ENCODE peak calls at places on chromosomes 3 and 15, in ten cellular contexts. One of them, this sample, is unnamed.
A peak's percentile ranks its signal among the peaks of the same experiment; 100 is the strongest.

GRCh38 chr15:54149115-54149531 is 170.9 kb downstream of the UNC13C start:
- DNase-seq in stimulated activated CD4-positive, alpha-beta T cell treated with anti-CD3 and anti-CD28 coated beads, Interleukin-4, amount 100 ng/mL, for 1 hour: no peak
- DNase-seq in NCI-H146: no peak
- DNase-seq in cerebellum: no peak
- DNase-seq in CD4-positive, alpha-beta T cell: no peak
- DNase-seq in HEK293T: no peak
- DNase-seq in left cardiac atrium: no peak
- DNase-seq in astrocyte of the cerebellum: no peak
- DNase-seq in IMR-90: peak; percentile 17
- DNase-seq in NCI-H460: no peak
- DNase-seq in this sample: no peak

GRCh38 chr15:67253517-67254237 is 784 bp downstream of the AAGAB start:
- DNase-seq in stimulated activated CD4-positive, alpha-beta T cell treated with anti-CD3 and anti-CD28 coated beads, Interleukin-4, amount 100 ng/mL, for 1 hour: no peak
- DNase-seq in NCI-H146: no peak
- DNase-seq in cerebellum: peak; percentile 1
- DNase-seq in CD4-positive, alpha-beta T cell: no peak
- DNase-seq in HEK293T: no peak
- DNase-seq in left cardiac atrium: no peak
- DNase-seq in astrocyte of the cerebellum: peak; percentile 5
- DNase-seq in IMR-90: peak; percentile 31
- DNase-seq in NCI-H460: no peak
- DNase-seq in this sample: no peak

GRCh38 chr15:64180235-64180824 is 17.5 kb upstream of the PPIB start:
- DNase-seq in stimulated activated CD4-positive, alpha-beta T cell treated with anti-CD3 and anti-CD28 coated beads, Interleukin-4, amount 100 ng/mL, for 1 hour: no peak
- DNase-seq in NCI-H146: no peak
- DNase-seq in cerebellum: no peak
- DNase-seq in CD4-positive, alpha-beta T cell: no peak
- DNase-seq in HEK293T: no peak
- DNase-seq in left cardiac atrium: no peak
- DNase-seq in astrocyte of the cerebellum: no peak
- DNase-seq in IMR-90: no peak
- DNase-seq in NCI-H460: no peak
- DNase-seq in this sample: no peak

GRCh38 chr3:28343144-28343543 is 5.4 kb upstream of the ZCWPW2 start:
- DNase-seq in stimulated activated CD4-positive, alpha-beta T cell treated with anti-CD3 and anti-CD28 coated beads, Interleukin-4, amount 100 ng/mL, for 1 hour: no peak
- DNase-seq in NCI-H146: no peak
- DNase-seq in cerebellum: no peak
- DNase-seq in CD4-positive, alpha-beta T cell: no peak
- DNase-seq in HEK293T: no peak
- DNase-seq in left cardiac atrium: no peak
- DNase-seq in astrocyte of the cerebellum: no peak
- DNase-seq in IMR-90: no peak
- DNase-seq in NCI-H460: no peak
- DNase-seq in this sample: no peak

GRCh38 chr15:41332788-41333527 is at the start of gene NUSAP1:
- DNase-seq in stimulated activated CD4-positive, alpha-beta T cell treated with anti-CD3 and anti-CD28 coated beads, Interleukin-4, amount 100 ng/mL, for 1 hour: no peak
- DNase-seq in NCI-H146: peak; percentile 58
- DNase-seq in cerebellum: no peak
- DNase-seq in CD4-positive, alpha-beta T cell: no peak
- DNase-seq in HEK293T: peak; percentile 30
- DNase-seq in left cardiac atrium: no peak
- DNase-seq in astrocyte of the cerebellum: no peak
- DNase-seq in IMR-90: no peak
- DNase-seq in NCI-H460: no peak
- DNase-seq in this sample: no peak

GRCh38 chr3:160400048-160400630 is 689 bp downstream of the SMC4 start:
- DNase-seq in stimulated activated CD4-positive, alpha-beta T cell treated with anti-CD3 and anti-CD28 coated beads, Interleukin-4, amount 100 ng/mL, for 1 hour: peak; percentile 31
- DNase-seq in NCI-H146: peak; percentile 66
- DNase-seq in cerebellum: peak; percentile 4
- DNase-seq in CD4-positive, alpha-beta T cell: peak; percentile 10
- DNase-seq in HEK293T: no peak
- DNase-seq in left cardiac atrium: peak; percentile 56
- DNase-seq in astrocyte of the cerebellum: no peak
- DNase-seq in IMR-90: peak; percentile 49
- DNase-seq in NCI-H460: no peak
- DNase-seq in this sample: peak; percentile 44

GRCh38 chr3:126061301-126062032 is 22.5 kb downstream of the SLC41A3 start:
- DNase-seq in stimulated activated CD4-positive, alpha-beta T cell treated with anti-CD3 and anti-CD28 coated beads, Interleukin-4, amount 100 ng/mL, for 1 hour: no peak
- DNase-seq in NCI-H146: no peak
- DNase-seq in cerebellum: no peak
- DNase-seq in CD4-positive, alpha-beta T cell: no peak
- DNase-seq in HEK293T: peak; percentile 2
- DNase-seq in left cardiac atrium: no peak
- DNase-seq in astrocyte of the cerebellum: no peak
- DNase-seq in IMR-90: no peak
- DNase-seq in NCI-H460: no peak
- DNase-seq in this sample: peak; percentile 37

GRCh38 chr3:43865376-43865775 is 174.6 kb downstream of the ABHD5 start:
- DNase-seq in stimulated activated CD4-positive, alpha-beta T cell treated with anti-CD3 and anti-CD28 coated beads, Interleukin-4, amount 100 ng/mL, for 1 hour: no peak
- DNase-seq in NCI-H146: no peak
- DNase-seq in cerebellum: no peak
- DNase-seq in CD4-positive, alpha-beta T cell: no peak
- DNase-seq in HEK293T: no peak
- DNase-seq in left cardiac atrium: no peak
- DNase-seq in astrocyte of the cerebellum: no peak
- DNase-seq in IMR-90: no peak
- DNase-seq in NCI-H460: no peak
- DNase-seq in this sample: no peak

GRCh38 chr3:108222813-108223307 is 636 bp upstream of the IFT57 start:
- DNase-seq in stimulated activated CD4-positive, alpha-beta T cell treated with anti-CD3 and anti-CD28 coated beads, Interleukin-4, amount 100 ng/mL, for 1 hour: no peak
- DNase-seq in NCI-H146: peak; percentile 33
- DNase-seq in cerebellum: peak; percentile 8
- DNase-seq in CD4-positive, alpha-beta T cell: no peak
- DNase-seq in HEK293T: no peak
- DNase-seq in left cardiac atrium: no peak
- DNase-seq in astrocyte of the cerebellum: no peak
- DNase-seq in IMR-90: peak; percentile 18
- DNase-seq in NCI-H460: no peak
- DNase-seq in this sample: no peak

GRCh38 chr3:169619793-169620192 is 43.7 kb downstream of the MECOM start:
- DNase-seq in stimulated activated CD4-positive, alpha-beta T cell treated with anti-CD3 and anti-CD28 coated beads, Interleukin-4, amount 100 ng/mL, for 1 hour: no peak
- DNase-seq in NCI-H146: peak; percentile 43
- DNase-seq in cerebellum: no peak
- DNase-seq in CD4-positive, alpha-beta T cell: no peak
- DNase-seq in HEK293T: no peak
- DNase-seq in left cardiac atrium: no peak
- DNase-seq in astrocyte of the cerebellum: no peak
- DNase-seq in IMR-90: no peak
- DNase-seq in NCI-H460: no peak
- DNase-seq in this sample: no peak

GRCh38 chr15:55683366-55683765 is 59.6 kb downstream of the PRTG start:
- DNase-seq in stimulated activated CD4-positive, alpha-beta T cell treated with anti-CD3 and anti-CD28 coated beads, Interleukin-4, amount 100 ng/mL, for 1 hour: no peak
- DNase-seq in NCI-H146: no peak
- DNase-seq in cerebellum: peak; percentile 65
- DNase-seq in CD4-positive, alpha-beta T cell: no peak
- DNase-seq in HEK293T: no peak
- DNase-seq in left cardiac atrium: no peak
- DNase-seq in astrocyte of the cerebellum: peak; percentile 54
- DNase-seq in IMR-90: peak; percentile 21
- DNase-seq in NCI-H460: no peak
- DNase-seq in this sample: no peak

GRCh38 chr3:113035387-113035982 is 44.7 kb downstream of the GTPBP8 start:
- DNase-seq in stimulated activated CD4-positive, alpha-beta T cell treated with anti-CD3 and anti-CD28 coated beads, Interleukin-4, amount 100 ng/mL, for 1 hour: no peak
- DNase-seq in NCI-H146: peak; percentile 59
- DNase-seq in cerebellum: peak; percentile 56
- DNase-seq in CD4-positive, alpha-beta T cell: no peak
- DNase-seq in HEK293T: peak; percentile 73
- DNase-seq in left cardiac atrium: peak; percentile 23
- DNase-seq in astrocyte of the cerebellum: no peak
- DNase-seq in IMR-90: peak; percentile 63
- DNase-seq in NCI-H460: peak; percentile 46
- DNase-seq in this sample: no peak

GRCh38 chr3:99859855-99860254 is 42.2 kb downstream of the CMSS1 start:
- DNase-seq in stimulated activated CD4-positive, alpha-beta T cell treated with anti-CD3 and anti-CD28 coated beads, Interleukin-4, amount 100 ng/mL, for 1 hour: no peak
- DNase-seq in NCI-H146: no peak
- DNase-seq in cerebellum: no peak
- DNase-seq in CD4-positive, alpha-beta T cell: no peak
- DNase-seq in HEK293T: no peak
- DNase-seq in left cardiac atrium: no peak
- DNase-seq in astrocyte of the cerebellum: peak; percentile 56
- DNase-seq in IMR-90: peak; percentile 97
- DNase-seq in NCI-H460: no peak
- DNase-seq in this sample: no peak

GRCh38 chr3:188037965-188038581 is 115.9 kb upstream of the LPP start:
- DNase-seq in stimulated activated CD4-positive, alpha-beta T cell treated with anti-CD3 and anti-CD28 coated beads, Interleukin-4, amount 100 ng/mL, for 1 hour: no peak
- DNase-seq in NCI-H146: no peak
- DNase-seq in cerebellum: no peak
- DNase-seq in CD4-positive, alpha-beta T cell: no peak
- DNase-seq in HEK293T: no peak
- DNase-seq in left cardiac atrium: no peak
- DNase-seq in astrocyte of the cerebellum: peak; percentile 39
- DNase-seq in IMR-90: peak; percentile 25
- DNase-seq in NCI-H460: no peak
- DNase-seq in this sample: no peak

GRCh38 chr15:31302778-31303433 is 23.7 kb upstream of the KLF13 start:
- DNase-seq in stimulated activated CD4-positive, alpha-beta T cell treated with anti-CD3 and anti-CD28 coated beads, Interleukin-4, amount 100 ng/mL, for 1 hour: no peak
- DNase-seq in NCI-H146: no peak
- DNase-seq in cerebellum: no peak
- DNase-seq in CD4-positive, alpha-beta T cell: no peak
- DNase-seq in HEK293T: peak; percentile 19
- DNase-seq in left cardiac atrium: no peak
- DNase-seq in astrocyte of the cerebellum: no peak
- DNase-seq in IMR-90: no peak
- DNase-seq in NCI-H460: no peak
- DNase-seq in this sample: no peak

GRCh38 chr3:53796161-53796560 is 50.1 kb downstream of the CHDH start:
- DNase-seq in stimulated activated CD4-positive, alpha-beta T cell treated with anti-CD3 and anti-CD28 coated beads, Interleukin-4, amount 100 ng/mL, for 1 hour: no peak
- DNase-seq in NCI-H146: peak; percentile 10
- DNase-seq in cerebellum: peak; percentile 95
- DNase-seq in CD4-positive, alpha-beta T cell: no peak
- DNase-seq in HEK293T: no peak
- DNase-seq in left cardiac atrium: peak; percentile 39
- DNase-seq in astrocyte of the cerebellum: no peak
- DNase-seq in IMR-90: no peak
- DNase-seq in NCI-H460: no peak
- DNase-seq in this sample: peak; percentile 72

GRCh38 chr15:32700501-32701150 is 17.2 kb upstream of the GREM1 start:
- DNase-seq in stimulated activated CD4-positive, alpha-beta T cell treated with anti-CD3 and anti-CD28 coated beads, Interleukin-4, amount 100 ng/mL, for 1 hour: no peak
- DNase-seq in NCI-H146: no peak
- DNase-seq in cerebellum: no peak
- DNase-seq in CD4-positive, alpha-beta T cell: no peak
- DNase-seq in HEK293T: no peak
- DNase-seq in left cardiac atrium: no peak
- DNase-seq in astrocyte of the cerebellum: no peak
- DNase-seq in IMR-90: no peak
- DNase-seq in NCI-H460: no peak
- DNase-seq in this sample: no peak

GRCh38 chr3:194375921-194376570 is 6.5 kb upstream of the LRRC15 start:
- DNase-seq in stimulated activated CD4-positive, alpha-beta T cell treated with anti-CD3 and anti-CD28 coated beads, Interleukin-4, amount 100 ng/mL, for 1 hour: no peak
- DNase-seq in NCI-H146: no peak
- DNase-seq in cerebellum: no peak
- DNase-seq in CD4-positive, alpha-beta T cell: no peak
- DNase-seq in HEK293T: no peak
- DNase-seq in left cardiac atrium: peak; percentile 3
- DNase-seq in astrocyte of the cerebellum: no peak
- DNase-seq in IMR-90: no peak
- DNase-seq in NCI-H460: no peak
- DNase-seq in this sample: no peak

GRCh38 chr15:70526221-70526973 is 237.0 kb downstream of the UACA start:
- DNase-seq in stimulated activated CD4-positive, alpha-beta T cell treated with anti-CD3 and anti-CD28 coated beads, Interleukin-4, amount 100 ng/mL, for 1 hour: no peak
- DNase-seq in NCI-H146: peak; percentile 90
- DNase-seq in cerebellum: no peak
- DNase-seq in CD4-positive, alpha-beta T cell: no peak
- DNase-seq in HEK293T: peak; percentile 56
- DNase-seq in left cardiac atrium: no peak
- DNase-seq in astrocyte of the cerebellum: peak; percentile 24
- DNase-seq in IMR-90: peak; percentile 31
- DNase-seq in NCI-H460: no peak
- DNase-seq in this sample: no peak

GRCh38 chr15:44537728-44538240 is 837 bp downstream of the EIF3J start:
- DNase-seq in stimulated activated CD4-positive, alpha-beta T cell treated with anti-CD3 and anti-CD28 coated beads, Interleukin-4, amount 100 ng/mL, for 1 hour: no peak
- DNase-seq in NCI-H146: peak; percentile 25
- DNase-seq in cerebellum: no peak
- DNase-seq in CD4-positive, alpha-beta T cell: no peak
- DNase-seq in HEK293T: no peak
- DNase-seq in left cardiac atrium: no peak
- DNase-seq in astrocyte of the cerebellum: no peak
- DNase-seq in IMR-90: peak; percentile 43
- DNase-seq in NCI-H460: no peak
- DNase-seq in this sample: no peak

GRCh38 chr15:90009301-90010063 is 8.4 kb downstream of the ZNF710 start:
- DNase-seq in stimulated activated CD4-positive, alpha-beta T cell treated with anti-CD3 and anti-CD28 coated beads, Interleukin-4, amount 100 ng/mL, for 1 hour: no peak
- DNase-seq in NCI-H146: no peak
- DNase-seq in cerebellum: no peak
- DNase-seq in CD4-positive, alpha-beta T cell: no peak
- DNase-seq in HEK293T: no peak
- DNase-seq in left cardiac atrium: no peak
- DNase-seq in astrocyte of the cerebellum: no peak
- DNase-seq in IMR-90: no peak
- DNase-seq in NCI-H460: no peak
- DNase-seq in this sample: no peak

GRCh38 chr3:30428251-30428650 is 178.2 kb upstream of the TGFBR2 start:
- DNase-seq in stimulated activated CD4-positive, alpha-beta T cell treated with anti-CD3 and anti-CD28 coated beads, Interleukin-4, amount 100 ng/mL, for 1 hour: no peak
- DNase-seq in NCI-H146: no peak
- DNase-seq in cerebellum: no peak
- DNase-seq in CD4-positive, alpha-beta T cell: no peak
- DNase-seq in HEK293T: no peak
- DNase-seq in left cardiac atrium: no peak
- DNase-seq in astrocyte of the cerebellum: peak; percentile 49
- DNase-seq in IMR-90: peak; percentile 68
- DNase-seq in NCI-H460: no peak
- DNase-seq in this sample: no peak

GRCh38 chr3:161343986-161344385 is 27.3 kb downstream of the SPTSSB start:
- DNase-seq in stimulated activated CD4-positive, alpha-beta T cell treated with anti-CD3 and anti-CD28 coated beads, Interleukin-4, amount 100 ng/mL, for 1 hour: no peak
- DNase-seq in NCI-H146: no peak
- DNase-seq in cerebellum: no peak
- DNase-seq in CD4-positive, alpha-beta T cell: no peak
- DNase-seq in HEK293T: no peak
- DNase-seq in left cardiac atrium: no peak
- DNase-seq in astrocyte of the cerebellum: peak; percentile 50
- DNase-seq in IMR-90: no peak
- DNase-seq in NCI-H460: no peak
- DNase-seq in this sample: no peak

GRCh38 chr3:150083653-150084037 is 113.0 kb upstream of the PFN2 start:
- DNase-seq in stimulated activated CD4-positive, alpha-beta T cell treated with anti-CD3 and anti-CD28 coated beads, Interleukin-4, amount 100 ng/mL, for 1 hour: no peak
- DNase-seq in NCI-H146: no peak
- DNase-seq in cerebellum: no peak
- DNase-seq in CD4-positive, alpha-beta T cell: no peak
- DNase-seq in HEK293T: no peak
- DNase-seq in left cardiac atrium: no peak
- DNase-seq in astrocyte of the cerebellum: no peak
- DNase-seq in IMR-90: peak; percentile 83
- DNase-seq in NCI-H460: no peak
- DNase-seq in this sample: no peak

GRCh38 chr3:176362191-176362731 is 835.0 kb downstream of the TBL1XR1 start:
- DNase-seq in stimulated activated CD4-positive, alpha-beta T cell treated with anti-CD3 and anti-CD28 coated beads, Interleukin-4, amount 100 ng/mL, for 1 hour: no peak
- DNase-seq in NCI-H146: no peak
- DNase-seq in cerebellum: no peak
- DNase-seq in CD4-positive, alpha-beta T cell: no peak
- DNase-seq in HEK293T: no peak
- DNase-seq in left cardiac atrium: no peak
- DNase-seq in astrocyte of the cerebellum: no peak
- DNase-seq in IMR-90: no peak
- DNase-seq in NCI-H460: no peak
- DNase-seq in this sample: peak; percentile 23

GRCh38 chr15:77659350-77660321 is 26.9 kb upstream of the LINGO1 start:
- DNase-seq in stimulated activated CD4-positive, alpha-beta T cell treated with anti-CD3 and anti-CD28 coated beads, Interleukin-4, amount 100 ng/mL, for 1 hour: peak; percentile 21
- DNase-seq in NCI-H146: peak; percentile 75
- DNase-seq in cerebellum: no peak
- DNase-seq in CD4-positive, alpha-beta T cell: no peak
- DNase-seq in HEK293T: peak; percentile 90
- DNase-seq in left cardiac atrium: peak; percentile 65
- DNase-seq in astrocyte of the cerebellum: no peak
- DNase-seq in IMR-90: peak; percentile 25
- DNase-seq in NCI-H460: peak; percentile 34
- DNase-seq in this sample: peak; percentile 78